ENCODE peak calls at places on chromosomes 3 and 15, in five cellular contexts. One of them, this sample, is unnamed.

GRCh38 chr3:184154909-184155643 is at the start of gene DVL3:
- DNase-seq in activated CD4-positive, alpha-beta T cell treated with anti-CD3 and anti-CD28 coated beads, Interleukin-2, amount 50 U/mL, for 1 hour: peak
- DNase-seq in CD4-positive, CD25-positive, alpha-beta regulatory T cell: peak
- DNase-seq in amygdala: peak
- DNase-seq in foreskin fibroblast: peak
- DNase-seq in this sample: peak

GRCh38 chr15:68792901-68793766 is 27.6 kb downstream of the ANP32A start:
- DNase-seq in foreskin fibroblast: no peak
- DNase-seq in amygdala: no peak
- DNase-seq in activated CD4-positive, alpha-beta T cell treated with anti-CD3 and anti-CD28 coated beads, Interleukin-2, amount 50 U/mL, for 1 hour: no peak
- DNase-seq in CD4-positive, CD25-positive, alpha-beta regulatory T cell: no peak
- DNase-seq in this sample: no peak

GRCh38 chr15:76994496-76994895 is 430 bp upstream of the PSTPIP1 start:
- DNase-seq in foreskin fibroblast: no peak
- DNase-seq in amygdala: no peak
- DNase-seq in activated CD4-positive, alpha-beta T cell treated with anti-CD3 and anti-CD28 coated beads, Interleukin-2, amount 50 U/mL, for 1 hour: no peak
- DNase-seq in CD4-positive, CD25-positive, alpha-beta regulatory T cell: no peak
- DNase-seq in this sample: no peak

GRCh38 chr15:95447486-95447885 is 883.0 kb upstream of the NR2F2 start:
- DNase-seq in foreskin fibroblast: no peak
- DNase-seq in amygdala: no peak
- DNase-seq in activated CD4-positive, alpha-beta T cell treated with anti-CD3 and anti-CD28 coated beads, Interleukin-2, amount 50 U/mL, for 1 hour: no peak
- DNase-seq in CD4-positive, CD25-positive, alpha-beta regulatory T cell: no peak
- DNase-seq in this sample: no peak

GRCh38 chr3:196219194-196219969 is 3.0 kb downstream of the SLC51A start:
- DNase-seq in activated CD4-positive, alpha-beta T cell treated with anti-CD3 and anti-CD28 coated beads, Interleukin-2, amount 50 U/mL, for 1 hour: peak
- DNase-seq in amygdala: peak
- DNase-seq in foreskin fibroblast: peak
- DNase-seq in CD4-positive, CD25-positive, alpha-beta regulatory T cell: peak
- DNase-seq in this sample: no peak

GRCh38 chr3:42369304-42369703 is 41.1 kb downstream of the LYZL4 start:
- DNase-seq in foreskin fibroblast: no peak
- DNase-seq in activated CD4-positive, alpha-beta T cell treated with anti-CD3 and anti-CD28 coated beads, Interleukin-2, amount 50 U/mL, for 1 hour: no peak
- DNase-seq in CD4-positive, CD25-positive, alpha-beta regulatory T cell: no peak
- DNase-seq in amygdala: no peak
- DNase-seq in this sample: no peak

GRCh38 chr15:77811270-77811669 is 178.6 kb upstream of the LINGO1 start:
- DNase-seq in amygdala: no peak
- DNase-seq in CD4-positive, CD25-positive, alpha-beta regulatory T cell: no peak
- DNase-seq in foreskin fibroblast: no peak
- DNase-seq in activated CD4-positive, alpha-beta T cell treated with anti-CD3 and anti-CD28 coated beads, Interleukin-2, amount 50 U/mL, for 1 hour: no peak
- DNase-seq in this sample: no peak

GRCh38 chr15:73225358-73226015 is 143.3 kb downstream of the HCN4 start:
- DNase-seq in CD4-positive, CD25-positive, alpha-beta regulatory T cell: peak
- DNase-seq in foreskin fibroblast: no peak
- DNase-seq in activated CD4-positive, alpha-beta T cell treated with anti-CD3 and anti-CD28 coated beads, Interleukin-2, amount 50 U/mL, for 1 hour: peak
- DNase-seq in amygdala: no peak
- DNase-seq in this sample: no peak

GRCh38 chr15:38819343-38819858 is 254.8 kb upstream of the RASGRP1 start:
- DNase-seq in amygdala: no peak
- DNase-seq in CD4-positive, CD25-positive, alpha-beta regulatory T cell: no peak
- DNase-seq in activated CD4-positive, alpha-beta T cell treated with anti-CD3 and anti-CD28 coated beads, Interleukin-2, amount 50 U/mL, for 1 hour: no peak
- DNase-seq in foreskin fibroblast: no peak
- DNase-seq in this sample: no peak

GRCh38 chr3:32947466-32948238 is 3.8 kb upstream of the CCR4 start:
- DNase-seq in amygdala: peak
- DNase-seq in CD4-positive, CD25-positive, alpha-beta regulatory T cell: peak
- DNase-seq in activated CD4-positive, alpha-beta T cell treated with anti-CD3 and anti-CD28 coated beads, Interleukin-2, amount 50 U/mL, for 1 hour: peak
- DNase-seq in foreskin fibroblast: peak
- DNase-seq in this sample: peak

GRCh38 chr3:123292321-123293310 is 90.9 kb downstream of the SEC22A start:
- DNase-seq in foreskin fibroblast: no peak
- DNase-seq in amygdala: no peak
- DNase-seq in activated CD4-positive, alpha-beta T cell treated with anti-CD3 and anti-CD28 coated beads, Interleukin-2, amount 50 U/mL, for 1 hour: no peak
- DNase-seq in CD4-positive, CD25-positive, alpha-beta regulatory T cell: no peak
- DNase-seq in this sample: no peak